ENCODE peak calls at places on chromosomes 12 and 14, in ten cellular contexts. I, J, L, X, B, N, S, V, A and C are unnamed samples. For H3K36me3, the result is how much of the 10 kb centered on the place peaks cover.

GRCh38 chr12:79650440-79650839 is 40.3 kb downstream of the PAWR start:
- DNase-seq in I (no peak), J (no peak), L (no peak), X (no peak), B (no peak), N (no peak), S (no peak), V (no peak), A (no peak), C (no peak)

GRCh38 chr12:62127516-62127915 is 132.7 kb upstream of the USP15 start:
- DNase-seq in I (no peak), J (no peak), L (peak), X (no peak), B (no peak), N (no peak), S (no peak), V (no peak), A (no peak), C (no peak)

GRCh38 chr12:94753071-94753779 is 102.9 kb upstream of the TMCC3 start:
- DNase-seq in I (no peak), J (no peak), L (peak), X (no peak), B (no peak), N (no peak), S (no peak), V (peak), A (no peak), C (no peak)

GRCh38 chr12:80837342-80837978 is 100.3 kb downstream of the LIN7A start:
- DNase-seq in I (no peak), J (no peak), L (peak), X (no peak), B (no peak), N (no peak), S (peak), V (peak), A (no peak), C (peak)

GRCh38 chr14:102708494-102708893 is 68.8 kb upstream of the TRAF3 start:
- DNase-seq in I (no peak), J (no peak), L (no peak), X (no peak), B (no peak), N (no peak), S (no peak), V (no peak), A (no peak), C (no peak)

GRCh38 chr12:121507984-121508383 is 72.8 kb downstream of the KDM2B start:
- DNase-seq in I (no peak), J (no peak), L (no peak), X (no peak), B (no peak), N (no peak), S (no peak), V (no peak), A (no peak), C (no peak)

GRCh38 chr12:25054783-25055144 is 105.9 kb upstream of the BCAT1 start:
- DNase-seq in I (peak), J (no peak), L (no peak), X (no peak), B (no peak), N (no peak), S (no peak), V (peak), A (peak), C (no peak)

GRCh38 chr12:20486233-20486632 is 117.9 kb downstream of the PDE3A start:
- DNase-seq in I (no peak), J (no peak), L (peak), X (no peak), B (no peak), N (no peak), S (no peak), V (no peak), A (no peak), C (no peak)

GRCh38 chr12:116123511-116124258 is 153.8 kb downstream of the MED13L start:
- DNase-seq in I (peak), J (peak), L (peak), X (peak), B (no peak), N (no peak), S (no peak), V (peak), A (no peak), C (peak)

GRCh38 chr14:73757876-73758391 is 43.8 kb upstream of the PNMA1 start:
- DNase-seq in I (no peak), J (no peak), L (no peak), X (no peak), B (no peak), N (peak), S (no peak), V (no peak), A (no peak), C (no peak)

GRCh38 chr14:99273724-99274345 is 1.8 kb upstream of the BCL11B start:
- DNase-seq in I (peak), J (no peak), L (peak), X (no peak), B (peak), N (peak), S (peak), V (peak), A (peak), C (no peak)

GRCh38 chr14:99271951-99272668 is at the start of gene BCL11B:
- DNase-seq in I (peak), J (peak), L (peak), X (peak), B (peak), N (peak), S (peak), V (peak), A (peak), C (peak)

GRCh38 chr14:99272669-99273024 is 650 bp upstream of the BCL11B start:
- DNase-seq in I (no peak), J (no peak), L (no peak), X (no peak), B (no peak), N (no peak), S (no peak), V (no peak), A (no peak), C (no peak)

GRCh38 chr14:99274346-99275221 is 2.6 kb upstream of the BCL11B start:
- DNase-seq in I (peak), J (no peak), L (peak), X (peak), B (peak), N (peak), S (peak), V (peak), A (peak), C (peak)

DNA sequence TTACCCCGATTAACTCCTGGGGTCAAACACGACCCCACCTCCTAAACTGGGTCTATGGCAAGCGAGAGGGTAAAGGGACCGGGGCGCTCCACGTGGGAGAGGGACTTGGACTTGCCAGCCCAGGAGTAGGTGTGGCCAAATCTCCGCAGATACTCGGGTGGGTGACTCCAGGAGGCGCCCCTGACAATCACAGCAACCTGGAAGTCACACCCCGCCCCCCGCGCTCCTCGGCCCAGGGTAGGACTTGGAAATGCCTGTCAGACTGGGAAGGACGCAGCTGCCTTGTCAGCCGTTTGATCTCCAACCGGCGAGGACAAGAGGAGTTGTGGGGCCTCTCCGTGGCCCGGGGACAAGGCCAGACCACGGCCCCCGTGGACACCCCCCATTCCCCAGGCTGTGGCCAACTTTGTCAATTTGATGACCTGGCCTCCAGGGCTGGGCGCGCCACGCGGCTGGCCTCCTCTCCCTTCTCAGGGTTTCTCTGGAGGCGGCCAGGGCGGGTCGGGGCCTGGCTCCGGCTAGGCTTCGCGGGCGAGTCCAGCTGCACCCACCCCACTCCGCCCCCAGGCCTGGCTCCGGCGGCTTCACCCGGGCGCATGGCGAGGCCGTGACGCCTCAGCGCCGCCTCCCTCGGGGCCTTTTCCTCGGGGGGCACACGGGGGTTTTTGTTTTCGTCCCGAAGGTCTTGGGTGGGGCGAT is 1.2 kb upstream of the BCL11B start:
- DNase-seq in I (peak), J (no peak), L (peak), X (no peak), B (peak), N (peak), S (peak), V (peak), A (peak), C (peak)
- H3K4me3 ChIP-seq in I (peak), J (no peak), L (peak), X (no peak), B (peak), N (no peak), S (peak), V (no peak), A (peak), C (no peak)

GRCh38 chr14:52352546-52352945 is 38.4 kb downstream of the PTGER2 start:
- DNase-seq in I (peak), J (no peak), L (no peak), X (no peak), B (no peak), N (no peak), S (no peak), V (no peak), A (no peak), C (no peak)
- H3K36me3 ChIP-seq in I (under half), J (under half), L (under half), X (under half), B (under half), N (under half), S (under half), V (under half), A (under half), C (under half)

DNA sequence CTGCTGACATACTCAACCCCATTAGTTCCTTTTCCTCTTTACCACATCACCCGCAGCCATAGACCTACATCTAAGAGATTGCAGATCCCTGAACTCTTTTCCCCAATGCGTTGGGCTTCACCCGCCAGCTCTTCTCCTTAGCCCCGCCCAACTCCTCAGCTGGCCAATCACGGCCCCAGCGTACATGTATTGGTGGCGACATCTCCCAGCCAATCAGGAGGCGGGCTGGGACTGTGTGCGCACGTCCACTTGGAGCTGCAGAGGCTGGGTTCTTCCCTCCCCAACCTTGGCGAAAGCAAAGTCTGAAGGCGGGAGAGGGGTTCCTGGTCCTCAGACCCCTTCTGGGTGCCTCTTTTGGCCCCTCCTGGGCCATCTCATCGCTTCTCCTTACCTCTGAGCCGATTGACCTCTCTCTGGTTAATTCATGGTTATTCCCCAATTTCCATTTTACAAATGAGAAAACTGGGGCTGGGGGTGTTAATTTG is 11.0 kb downstream of the PDE1B start:
- DNase-seq in I (peak), J (peak), L (peak), X (peak), B (peak), N (peak), S (no peak), V (peak), A (peak), C (no peak)
- H3K4me3 ChIP-seq in I (peak), J (no peak), L (no peak), X (no peak), B (peak), N (no peak), S (no peak), V (no peak), A (peak), C (no peak)

GRCh38 chr12:124491310-124491709 is 76.1 kb downstream of the NCOR2 start:
- DNase-seq in I (no peak), J (no peak), L (no peak), X (no peak), B (no peak), N (no peak), S (no peak), V (no peak), A (no peak), C (no peak)
- H3K36me3 ChIP-seq in I (under half), J (under half), L (under half), X (under half), B (under half), N (under half), S (under half), V (under half), A (under half), C (under half)